ENCODE peak calls at places on chromosomes 16 and 17, in four cellular contexts. One of them, this sample, is unnamed.

GRCh38 chr17:82949361-82949760 is 109.5 kb upstream of the ZNF750 start:
- DNase-seq in C1 segment of cervical spinal cord: no peak
- DNase-seq in HuH-7: no peak
- DNase-seq in heart left ventricle: no peak
- DNase-seq in this sample: no peak

GRCh38 chr16:31877876-31878642 is 4.5 kb downstream of the ZNF267 start:
- DNase-seq in heart left ventricle: no peak
- DNase-seq in C1 segment of cervical spinal cord: no peak
- DNase-seq in HuH-7: no peak
- DNase-seq in this sample: no peak

GRCh38 chr16:88569614-88569984 is 604 bp upstream of the ZC3H18 start:
- DNase-seq in heart left ventricle: peak; percentile 49
- DNase-seq in C1 segment of cervical spinal cord: no peak
- DNase-seq in HuH-7: peak; percentile 58
- DNase-seq in this sample: no peak

GRCh38 chr17:40284085-40284713 is 3.5 kb upstream of the CDC6 start:
- DNase-seq in heart left ventricle: no peak
- DNase-seq in C1 segment of cervical spinal cord: no peak
- DNase-seq in HuH-7: no peak
- DNase-seq in this sample: no peak

GRCh38 chr17:37417852-37418251 is 11.2 kb downstream of the TADA2A start:
- DNase-seq in HuH-7: no peak
- DNase-seq in heart left ventricle: no peak
- DNase-seq in C1 segment of cervical spinal cord: no peak
- DNase-seq in this sample: no peak

GRCh38 chr16:84477661-84478060 is 26.8 kb downstream of the MEAK7 start:
- DNase-seq in C1 segment of cervical spinal cord: no peak
- DNase-seq in heart left ventricle: no peak
- DNase-seq in HuH-7: no peak
- DNase-seq in this sample: no peak

GRCh38 chr16:21260870-21261791 is 17.0 kb downstream of the CRYM start:
- DNase-seq in heart left ventricle: no peak
- DNase-seq in C1 segment of cervical spinal cord: no peak
- DNase-seq in HuH-7: peak; percentile 84
- DNase-seq in this sample: no peak

GRCh38 chr16:76856112-76856511 is 334.9 kb upstream of the MON1B start:
- DNase-seq in HuH-7: no peak
- DNase-seq in C1 segment of cervical spinal cord: no peak
- DNase-seq in heart left ventricle: no peak
- DNase-seq in this sample: no peak

GRCh38 chr16:48384305-48384981 is 770 bp downstream of the SIAH1 start:
- DNase-seq in C1 segment of cervical spinal cord: peak; percentile 69
- DNase-seq in HuH-7: peak; percentile 68
- DNase-seq in heart left ventricle: peak; percentile 71
- DNase-seq in this sample: peak; percentile 63

GRCh38 chr16:87955302-87956168 is 4.3 kb downstream of the BANP start:
- DNase-seq in C1 segment of cervical spinal cord: no peak
- DNase-seq in HuH-7: no peak
- DNase-seq in heart left ventricle: no peak
- DNase-seq in this sample: peak; percentile 86

GRCh38 chr16:31507929-31508705 is at the start of gene RUSF1:
- DNase-seq in heart left ventricle: peak; percentile 96
- DNase-seq in HuH-7: peak; percentile 85
- DNase-seq in C1 segment of cervical spinal cord: peak; percentile 94
- DNase-seq in this sample: peak; percentile 86

GRCh38 chr16:2520784-2521577 is 810 bp downstream of the AMDHD2 start:
- DNase-seq in C1 segment of cervical spinal cord: no peak
- DNase-seq in heart left ventricle: peak; percentile 54
- DNase-seq in HuH-7: no peak
- DNase-seq in this sample: peak; percentile 61

GRCh38 chr16:53911506-53911905 is 207.6 kb downstream of the FTO start:
- DNase-seq in HuH-7: no peak
- DNase-seq in C1 segment of cervical spinal cord: no peak
- DNase-seq in heart left ventricle: no peak
- DNase-seq in this sample: no peak

This sample was measured in CD14-positive monocyte.